ENCODE peak calls at places on chromosomes 7 and 10, in six cellular contexts. One of them, this sample, is unnamed.

GRCh38 chr7:7956531-7957221 is 11.9 kb upstream of the GLCCI1 start:
- DNase-seq in HCT116: no peak
- DNase-seq in GM23248: peak; percentile 71
- DNase-seq in GM23338: no peak
- DNase-seq in Karpas-422: no peak
- DNase-seq in PC-3: peak; percentile 73
- DNase-seq in this sample: no peak

GRCh38 chr10:128086003-128086863 is 40.0 kb downstream of the MKI67 start:
- DNase-seq in HCT116: no peak
- DNase-seq in GM23248: peak; percentile 14
- DNase-seq in GM23338: no peak
- DNase-seq in Karpas-422: no peak
- DNase-seq in PC-3: peak; percentile 8
- DNase-seq in this sample: no peak

GRCh38 chr10:117175215-117175900 is 21.9 kb upstream of the KCNK18 start:
- DNase-seq in HCT116: no peak
- DNase-seq in GM23248: no peak
- DNase-seq in GM23338: peak; percentile 40
- DNase-seq in Karpas-422: no peak
- DNase-seq in PC-3: no peak
- DNase-seq in this sample: peak; percentile 25

GRCh38 chr7:24617957-24618616 is 44.8 kb downstream of the PALS2 start:
- DNase-seq in HCT116: no peak
- DNase-seq in GM23248: no peak
- DNase-seq in GM23338: no peak
- DNase-seq in Karpas-422: no peak
- DNase-seq in PC-3: no peak
- DNase-seq in this sample: no peak

GRCh38 chr7:19530261-19530660 is 178.6 kb downstream of the POLR1F start:
- DNase-seq in HCT116: no peak
- DNase-seq in GM23248: no peak
- DNase-seq in GM23338: no peak
- DNase-seq in Karpas-422: no peak
- DNase-seq in PC-3: no peak
- DNase-seq in this sample: no peak

GRCh38 chr7:118573065-118573464 is 348.6 kb downstream of the ANKRD7 start:
- DNase-seq in HCT116: no peak
- DNase-seq in GM23248: no peak
- DNase-seq in GM23338: no peak
- DNase-seq in Karpas-422: no peak
- DNase-seq in PC-3: no peak
- DNase-seq in this sample: no peak

GRCh38 chr10:22648547-22648961 is 65.8 kb downstream of the PIP4K2A start:
- DNase-seq in HCT116: no peak
- DNase-seq in GM23248: peak; percentile 71
- DNase-seq in GM23338: no peak
- DNase-seq in Karpas-422: no peak
- DNase-seq in PC-3: no peak
- DNase-seq in this sample: no peak

GRCh38 chr10:86523348-86523747 is 1.8 kb upstream of the WAPL start:
- DNase-seq in HCT116: peak; percentile 19
- DNase-seq in GM23248: peak; percentile 70
- DNase-seq in GM23338: peak; percentile 32
- DNase-seq in Karpas-422: no peak
- DNase-seq in PC-3: peak; percentile 43
- DNase-seq in this sample: no peak

GRCh38 chr10:47406870-47407648 is 23.0 kb upstream of the ZNF488 start:
- DNase-seq in HCT116: peak; percentile 96
- DNase-seq in GM23248: peak; percentile 80
- DNase-seq in GM23338: peak; percentile 17
- DNase-seq in Karpas-422: no peak
- DNase-seq in PC-3: peak; percentile 98
- DNase-seq in this sample: no peak

GRCh38 chr10:32055478-32056135 is 618 bp downstream of the KIF5B start:
- DNase-seq in HCT116: no peak
- DNase-seq in GM23248: peak; percentile 74
- DNase-seq in GM23338: peak; percentile 79
- DNase-seq in Karpas-422: peak; percentile 76
- DNase-seq in PC-3: peak; percentile 30
- DNase-seq in this sample: peak; percentile 55

GRCh38 chr7:71132521-71133231 is 732 bp downstream of the GALNT17 start:
- DNase-seq in HCT116: no peak
- DNase-seq in GM23248: peak; percentile 12
- DNase-seq in GM23338: peak; percentile 72
- DNase-seq in Karpas-422: no peak
- DNase-seq in PC-3: no peak
- DNase-seq in this sample: no peak

GRCh38 chr7:155558351-155558750 is 12.0 kb upstream of the CNPY1 start:
- DNase-seq in HCT116: no peak
- DNase-seq in GM23248: no peak
- DNase-seq in GM23338: no peak
- DNase-seq in Karpas-422: no peak
- DNase-seq in PC-3: no peak
- DNase-seq in this sample: no peak

GRCh38 chr10:133158437-133158755 is 1.6 kb upstream of the KNDC1 start:
- DNase-seq in HCT116: no peak
- DNase-seq in GM23248: no peak
- DNase-seq in GM23338: no peak
- DNase-seq in Karpas-422: no peak
- DNase-seq in PC-3: no peak
- DNase-seq in this sample: no peak

GRCh38 chr10:73039635-73040034 is 57.0 kb downstream of the P4HA1 start:
- DNase-seq in HCT116: no peak
- DNase-seq in GM23248: peak; percentile 91
- DNase-seq in GM23338: no peak
- DNase-seq in Karpas-422: no peak
- DNase-seq in PC-3: peak; percentile 41
- DNase-seq in this sample: no peak

GRCh38 chr10:34955391-34955790 is 134.8 kb downstream of the CUL2 start:
- DNase-seq in HCT116: no peak
- DNase-seq in GM23248: no peak
- DNase-seq in GM23338: no peak
- DNase-seq in Karpas-422: no peak
- DNase-seq in PC-3: no peak
- DNase-seq in this sample: no peak

GRCh38 chr7:132232394-132232793 is 343.9 kb downstream of the PLXNA4 start:
- DNase-seq in HCT116: no peak
- DNase-seq in GM23248: no peak
- DNase-seq in GM23338: no peak
- DNase-seq in Karpas-422: no peak
- DNase-seq in PC-3: no peak
- DNase-seq in this sample: no peak

GRCh38 chr10:55793024-55793423 is 568.0 kb downstream of the ZWINT start:
- DNase-seq in HCT116: no peak
- DNase-seq in GM23248: no peak
- DNase-seq in GM23338: no peak
- DNase-seq in Karpas-422: no peak
- DNase-seq in PC-3: peak; percentile 82
- DNase-seq in this sample: no peak

GRCh38 chr7:139521439-139521838 is 2.0 kb upstream of the CLEC2L start:
- DNase-seq in HCT116: no peak
- DNase-seq in GM23248: no peak
- DNase-seq in GM23338: no peak
- DNase-seq in Karpas-422: no peak
- DNase-seq in PC-3: no peak
- DNase-seq in this sample: no peak

GRCh38 chr7:104933433-104934074 is 80.5 kb upstream of the KMT2E start:
- DNase-seq in HCT116: no peak
- DNase-seq in GM23248: no peak
- DNase-seq in GM23338: peak; percentile 28
- DNase-seq in Karpas-422: peak; percentile 62
- DNase-seq in PC-3: no peak
- DNase-seq in this sample: no peak

GRCh38 chr10:4315529-4315928 is 510.5 kb upstream of the AKR1E2 start:
- DNase-seq in HCT116: no peak
- DNase-seq in GM23248: peak; percentile 69
- DNase-seq in GM23338: no peak
- DNase-seq in Karpas-422: no peak
- DNase-seq in PC-3: no peak
- DNase-seq in this sample: no peak
- H2AFZ ChIP-seq in HCT116: no peak overlapping the region
- H2AFZ ChIP-seq in GM23248: peak overlapping the region; percentile 43
- H2AFZ ChIP-seq in GM23338: no peak overlapping the region
- H2AFZ ChIP-seq in Karpas-422: no peak overlapping the region
- H2AFZ ChIP-seq in PC-3: no peak overlapping the region
- H2AFZ ChIP-seq in this sample: no peak overlapping the region

DNA sequence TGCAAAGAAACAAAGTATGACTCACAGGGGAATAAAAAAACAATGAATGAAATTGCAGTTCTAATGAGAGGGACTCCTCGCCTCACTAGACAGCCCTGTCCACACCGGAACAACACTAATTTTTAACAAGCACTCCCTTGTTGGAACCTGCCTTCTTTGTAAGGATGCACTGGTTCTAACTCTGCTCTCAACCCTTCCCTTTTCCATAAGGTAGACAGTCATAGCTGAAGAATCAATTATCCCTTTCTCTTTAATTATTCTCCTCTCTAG is 65.1 kb downstream of the TSPAN12 start:
- DNase-seq in HCT116: no peak
- DNase-seq in GM23248: no peak
- DNase-seq in GM23338: no peak
- DNase-seq in Karpas-422: no peak
- DNase-seq in PC-3: no peak
- DNase-seq in this sample: no peak
- H3K9me2 ChIP-seq in HCT116: no peaks in the 10 kb centered on the region
- H3K9me2 ChIP-seq in GM23248: no peaks in the 10 kb centered on the region
- H3K9me2 ChIP-seq in GM23338: no peaks in the 10 kb centered on the region
- H3K9me2 ChIP-seq in Karpas-422: no peaks in the 10 kb centered on the region
- H3K9me2 ChIP-seq in PC-3: no peaks in the 10 kb centered on the region
- H3K9me2 ChIP-seq in this sample: no peaks in the 10 kb centered on the region

GRCh38 chr7:1746491-1746975 is 76.5 kb downstream of the ELFN1 start:
- DNase-seq in HCT116: no peak
- DNase-seq in GM23248: no peak
- DNase-seq in GM23338: no peak
- DNase-seq in Karpas-422: no peak
- DNase-seq in PC-3: no peak
- DNase-seq in this sample: no peak

GRCh38 chr7:1748774-1749173 is 78.7 kb downstream of the ELFN1 start:
- DNase-seq in HCT116: no peak
- DNase-seq in GM23248: no peak
- DNase-seq in GM23338: no peak
- DNase-seq in Karpas-422: no peak
- DNase-seq in PC-3: no peak
- DNase-seq in this sample: no peak

GRCh38 chr7:1749351-1749863 is 79.3 kb downstream of the ELFN1 start:
- DNase-seq in HCT116: no peak
- DNase-seq in GM23248: no peak
- DNase-seq in GM23338: no peak
- DNase-seq in Karpas-422: no peak
- DNase-seq in PC-3: no peak
- DNase-seq in this sample: no peak

GRCh38 chr7:1747004-1747801 is 77.1 kb downstream of the ELFN1 start:
- DNase-seq in HCT116: no peak
- DNase-seq in GM23248: no peak
- DNase-seq in GM23338: no peak
- DNase-seq in Karpas-422: no peak
- DNase-seq in PC-3: no peak
- DNase-seq in this sample: no peak

DNA sequence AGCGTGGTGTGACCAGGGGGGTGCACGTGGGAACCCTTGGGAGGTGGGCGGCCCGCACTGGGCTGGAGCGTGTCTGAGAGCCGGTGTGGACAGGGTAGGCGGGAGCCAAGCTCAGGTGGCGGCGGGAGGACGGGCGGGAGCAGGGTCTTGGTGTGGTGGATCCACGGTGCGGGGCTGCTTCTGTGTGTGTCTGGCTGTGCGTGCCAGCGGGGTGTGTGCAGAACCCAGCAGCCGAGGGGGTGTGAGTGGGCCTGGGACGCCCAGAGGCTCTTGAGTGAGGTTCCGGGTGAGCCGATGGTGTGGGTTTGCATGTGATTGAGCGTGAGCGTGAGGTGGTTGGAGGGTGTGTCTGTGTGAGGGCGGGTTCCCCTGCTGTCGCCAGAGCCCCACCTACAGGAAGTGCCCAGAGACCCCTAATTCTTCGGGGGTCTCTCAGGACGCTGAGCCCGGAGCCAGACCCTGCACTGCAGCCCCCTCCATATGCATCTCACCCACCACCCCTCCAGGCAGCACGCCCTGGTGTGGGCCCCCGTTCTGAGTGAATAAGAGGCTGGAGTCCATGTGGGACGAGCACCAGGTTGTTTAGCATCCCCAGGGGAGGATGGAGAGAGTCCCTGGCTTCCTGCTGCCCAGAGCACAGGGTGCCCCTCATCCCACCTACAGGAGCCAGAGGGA is 78.1 kb downstream of the ELFN1 start:
- DNase-seq in HCT116: no peak
- DNase-seq in GM23248: peak; percentile 18
- DNase-seq in GM23338: no peak
- DNase-seq in Karpas-422: no peak
- DNase-seq in PC-3: peak; percentile 14
- DNase-seq in this sample: no peak
- H3K4me3 ChIP-seq in HCT116: no peak overlapping the region
- H3K4me3 ChIP-seq in GM23248: no peak overlapping the region
- H3K4me3 ChIP-seq in GM23338: no peak overlapping the region
- H3K4me3 ChIP-seq in Karpas-422: no peak overlapping the region
- H3K4me3 ChIP-seq in PC-3: peak overlapping the region; percentile 55
- H3K4me3 ChIP-seq in this sample: no peak overlapping the region

GRCh38 chr10:75773813-75774547 is 342.6 kb downstream of the LRMDA start:
- DNase-seq in HCT116: no peak
- DNase-seq in GM23248: peak; percentile 59
- DNase-seq in GM23338: no peak
- DNase-seq in Karpas-422: no peak
- DNase-seq in PC-3: no peak
- DNase-seq in this sample: no peak

GRCh38 chr10:75772153-75772887 is 340.9 kb downstream of the LRMDA start:
- DNase-seq in HCT116: no peak
- DNase-seq in GM23248: no peak
- DNase-seq in GM23338: no peak
- DNase-seq in Karpas-422: no peak
- DNase-seq in PC-3: peak; percentile 68
- DNase-seq in this sample: peak; percentile 70

GRCh38 chr10:75774780-75775490 is 343.5 kb downstream of the LRMDA start:
- DNase-seq in HCT116: no peak
- DNase-seq in GM23248: no peak
- DNase-seq in GM23338: no peak
- DNase-seq in Karpas-422: no peak
- DNase-seq in PC-3: no peak
- DNase-seq in this sample: no peak

GRCh38 chr10:75771606-75772005 is 340.2 kb downstream of the LRMDA start:
- DNase-seq in HCT116: no peak
- DNase-seq in GM23248: no peak
- DNase-seq in GM23338: no peak
- DNase-seq in Karpas-422: no peak
- DNase-seq in PC-3: peak; percentile 96
- DNase-seq in this sample: no peak

DNA sequence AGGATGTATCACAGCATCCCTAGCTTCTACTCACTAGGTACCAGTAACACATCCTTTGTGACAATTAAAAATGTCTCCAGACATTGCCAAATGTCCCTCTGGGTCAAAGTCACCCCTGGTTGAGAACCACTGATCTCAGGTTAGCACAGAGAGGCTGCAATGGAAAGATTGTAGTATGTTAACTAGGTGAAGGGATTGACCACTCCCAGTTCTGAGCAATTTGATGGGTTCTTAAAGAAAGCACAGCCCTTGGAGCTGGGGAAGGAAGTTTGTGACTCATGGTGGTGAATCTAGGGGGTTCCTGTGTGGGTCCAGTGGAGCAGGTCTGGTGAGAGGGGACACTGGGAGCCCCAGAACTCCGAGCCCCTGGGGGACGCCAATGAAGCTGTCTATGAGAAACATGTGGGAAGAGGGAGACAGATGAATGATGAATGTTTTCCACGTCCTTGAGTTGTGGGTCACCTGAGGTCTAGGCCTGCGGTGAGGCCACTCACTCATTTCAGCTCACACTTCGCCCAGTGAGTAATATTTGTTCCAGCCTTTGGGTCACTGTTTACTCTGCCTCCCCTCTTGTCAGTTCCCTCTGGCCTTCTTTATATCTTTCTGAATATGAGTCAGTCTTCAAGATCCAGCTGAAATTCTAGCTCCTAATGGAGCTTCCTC is 341.8 kb downstream of the LRMDA start:
- DNase-seq in HCT116: no peak
- DNase-seq in GM23248: peak; percentile 85
- DNase-seq in GM23338: no peak
- DNase-seq in Karpas-422: no peak
- DNase-seq in PC-3: peak; percentile 100
- DNase-seq in this sample: no peak
- H2AFZ ChIP-seq in HCT116: no peak overlapping the region
- H2AFZ ChIP-seq in GM23248: peak overlapping the region; percentile 28
- H2AFZ ChIP-seq in GM23338: no peak overlapping the region
- H2AFZ ChIP-seq in Karpas-422: no peak overlapping the region
- H2AFZ ChIP-seq in PC-3: peak overlapping the region; percentile 44
- H2AFZ ChIP-seq in this sample: no peak overlapping the region

This sample was measured in MM.1S.